ENCODE peak calls at places on chromosomes 13 and 19, in four cellular contexts. S is choroid plexus epithelial cell, N is tibial nerve, V is A172. K is an unnamed sample.

GRCh38 chr13:67736646-67737420 is 506.7 kb upstream of the PCDH9 start:
- DNase-seq in S (peak), N (no peak), V (peak), K (no peak)

GRCh38 chr19:13430790-13431582 is 75.3 kb downstream of the CACNA1A start:
- DNase-seq in S (peak), N (peak), V (peak), K (no peak)

GRCh38 chr13:113879017-113879416 is 15.1 kb upstream of the GAS6 start:
- DNase-seq in S (no peak), N (no peak), V (no peak), K (no peak)

GRCh38 chr19:2252481-2253105 is 3.5 kb downstream of the AMH start:
- DNase-seq in S (no peak), N (no peak), V (no peak), K (no peak)

GRCh38 chr19:4083677-4084546 is 17.2 kb upstream of the ZBTB7A start:
- DNase-seq in S (peak), N (no peak), V (no peak), K (no peak)

GRCh38 chr13:114107686-114108081 is 24.7 kb downstream of the RASA3 start:
- DNase-seq in S (peak), N (no peak), V (no peak), K (peak)

GRCh38 chr13:94595006-94595942 is 678 bp downstream of the TGDS start:
- DNase-seq in S (peak), N (no peak), V (peak), K (no peak)

GRCh38 chr13:107271226-107271625 is 703.3 kb upstream of the ARGLU1 start:
- DNase-seq in S (peak), N (no peak), V (peak), K (no peak)

GRCh38 chr19:43470288-43470687 is 4.9 kb upstream of the LYPD3 start:
- DNase-seq in S (peak), N (no peak), V (peak), K (no peak)

GRCh38 chr13:101308247-101309013 is 107.9 kb downstream of the NALCN start:
- DNase-seq in S (no peak), N (no peak), V (peak), K (no peak)

GRCh38 chr13:100039740-100040139 is 49.2 kb upstream of the PCCA start:
- DNase-seq in S (peak), N (no peak), V (no peak), K (no peak)

GRCh38 chr19:14048439-14049153 is 13.3 kb downstream of the PALM3 start:
- DNase-seq in S (peak), N (peak), V (peak), K (no peak)

GRCh38 chr13:106998664-106999063 is 430.7 kb upstream of the ARGLU1 start:
- DNase-seq in S (no peak), N (no peak), V (no peak), K (no peak)

GRCh38 chr13:98975822-98976261 is 2.0 kb downstream of the DOCK9 start:
- DNase-seq in S (peak), N (no peak), V (peak), K (no peak)